ENCODE peak calls at places on chromosome 11, in eight cellular contexts. I is iPS-NIHi11; T is NCI-H1105; N is left ventricle myocardium superior; A is naive thymus-derived CD4-positive, alpha-beta T cell; B is sciatic nerve; X is prostate gland; V is NCI-H2081. Q is an unnamed sample.

GRCh38 chr11:122791836-122792235 is 46.5 kb upstream of the CRTAM start:
- DNase-seq in I (no peak), T (no peak), N (no peak), A (no peak), B (no peak), X (no peak), V (no peak), Q (no peak)

GRCh38 chr11:70503878-70504240 is 105.5 kb downstream of the CTTN start:
- DNase-seq in I (peak; percentile 58), T (peak; percentile 80), N (peak; percentile 32), A (no peak), B (no peak), X (no peak), V (peak; percentile 55), Q (no peak)

GRCh38 chr11:94271885-94272372 is 32.5 kb upstream of the IZUMO1R start:
- DNase-seq in I (no peak), T (no peak), N (no peak), A (no peak), B (no peak), X (no peak), V (no peak), Q (no peak)

GRCh38 chr11:47144541-47144940 is 32.1 kb downstream of the ARFGAP2 start:
- DNase-seq in I (no peak), T (no peak), N (no peak), A (no peak), B (no peak), X (no peak), V (no peak), Q (no peak)

GRCh38 chr11:77548552-77549439 is 41.0 kb upstream of the AQP11 start:
- DNase-seq in I (no peak), T (no peak), N (no peak), A (peak; percentile 3), B (no peak), X (no peak), V (no peak), Q (no peak)

GRCh38 chr11:64720167-64720566 is 2.8 kb downstream of the NRXN2 start:
- DNase-seq in I (no peak), T (no peak), N (no peak), A (no peak), B (no peak), X (no peak), V (no peak), Q (no peak)

GRCh38 chr11:88367310-88367709 is 29.8 kb upstream of the CTSC start:
- DNase-seq in I (no peak), T (no peak), N (no peak), A (peak; percentile 66), B (no peak), X (no peak), V (no peak), Q (no peak)

GRCh38 chr11:109798521-109798920 is 294.7 kb upstream of the ZC3H12C start:
- DNase-seq in I (no peak), T (no peak), N (no peak), A (no peak), B (no peak), X (no peak), V (no peak), Q (no peak)

GRCh38 chr11:94883878-94884277 is 89.5 kb downstream of the CWC15 start:
- DNase-seq in I (no peak), T (no peak), N (no peak), A (no peak), B (no peak), X (no peak), V (no peak), Q (no peak)

GRCh38 chr11:67117667-67118058 is 1.4 kb upstream of the KDM2A start:
- DNase-seq in I (peak; percentile 64), T (peak; percentile 40), N (peak; percentile 67), A (peak; percentile 48), B (peak; percentile 66), X (no peak), V (no peak), Q (peak; percentile 19)

GRCh38 chr11:119094816-119095065 is 6.9 kb downstream of the DPAGT1 start:
- DNase-seq in I (peak; percentile 70), T (peak; percentile 60), N (peak; percentile 91), A (no peak), B (peak; percentile 85), X (peak; percentile 81), V (peak; percentile 62), Q (no peak)

GRCh38 chr11:15965562-15966250 is 390.6 kb downstream of the SOX6 start:
- DNase-seq in I (no peak), T (no peak), N (no peak), A (no peak), B (no peak), X (no peak), V (no peak), Q (no peak)

GRCh38 chr11:62919898-62920640 is 1.1 kb downstream of the CHRM1 start:
- DNase-seq in I (no peak), T (no peak), N (no peak), A (no peak), B (no peak), X (no peak), V (no peak), Q (no peak)

GRCh38 chr11:95081412-95081811 is 8.2 kb upstream of the ENDOD1 start:
- DNase-seq in I (no peak), T (no peak), N (peak; percentile 37), A (no peak), B (peak; percentile 69), X (no peak), V (no peak), Q (no peak)

GRCh38 chr11:121961228-121961860 is 154.7 kb downstream of the BLID start:
- DNase-seq in I (no peak), T (no peak), N (no peak), A (no peak), B (no peak), X (no peak), V (no peak), Q (no peak)

GRCh38 chr11:67499808-67500793 is 5.1 kb downstream of the PITPNM1 start:
- DNase-seq in I (no peak), T (no peak), N (no peak), A (no peak), B (no peak), X (no peak), V (no peak), Q (no peak)

GRCh38 chr11:37762079-37762478 is 1164.0 kb upstream of the RAG2 start:
- DNase-seq in I (no peak), T (no peak), N (no peak), A (no peak), B (no peak), X (no peak), V (no peak), Q (no peak)

GRCh38 chr11:71200172-71200716 is 52.1 kb downstream of the SHANK2 start:
- DNase-seq in I (no peak), T (no peak), N (no peak), A (no peak), B (no peak), X (no peak), V (no peak), Q (no peak)

GRCh38 chr11:74780277-74780870 is 31.7 kb downstream of the RNF169 start:
- DNase-seq in I (no peak), T (no peak), N (no peak), A (no peak), B (no peak), X (no peak), V (no peak), Q (no peak)

GRCh38 chr11:68904458-68904847 is 762 bp downstream of the IGHMBP2 start:
- DNase-seq in I (no peak), T (no peak), N (peak; percentile 48), A (no peak), B (no peak), X (no peak), V (no peak), Q (no peak)

GRCh38 chr11:74307409-74307808 is 4.0 kb downstream of the P4HA3 start:
- DNase-seq in I (no peak), T (no peak), N (no peak), A (no peak), B (peak; percentile 73), X (no peak), V (no peak), Q (no peak)

GRCh38 chr11:114321621-114322257 is 25.5 kb downstream of the NNMT start:
- DNase-seq in I (no peak), T (no peak), N (peak; percentile 51), A (no peak), B (no peak), X (no peak), V (no peak), Q (no peak)

Q was measured in naive thymus-derived CD8-positive, alpha-beta T cell.